ENCODE peak calls at places on chromosome 5, in five cellular contexts. One of them, this sample, is unnamed.

GRCh38 chr5:143581649-143582048 is 178.2 kb upstream of the NR3C1 start:
- DNase-seq in H9: no peak
- DNase-seq in H1: no peak
- DNase-seq in mesenchymal stem cell: no peak
- DNase-seq in IMR-90: no peak
- DNase-seq in this sample: no peak

GRCh38 chr5:88518131-88519016 is 249.7 kb upstream of the TMEM161B start:
- DNase-seq in H9: no peak
- DNase-seq in H1: no peak
- DNase-seq in IMR-90: peak; percentile 41
- DNase-seq in mesenchymal stem cell: no peak
- DNase-seq in this sample: no peak

GRCh38 chr5:157049605-157050004 is 9.3 kb downstream of the HAVCR1 start:
- DNase-seq in H9: no peak
- DNase-seq in IMR-90: no peak
- DNase-seq in mesenchymal stem cell: peak; percentile 78
- DNase-seq in H1: no peak
- DNase-seq in this sample: no peak

GRCh38 chr5:149822310-149822709 is 92.2 kb downstream of the PPARGC1B start:
- DNase-seq in H1: no peak
- DNase-seq in mesenchymal stem cell: no peak
- DNase-seq in IMR-90: no peak
- DNase-seq in H9: no peak
- DNase-seq in this sample: no peak

GRCh38 chr5:179819296-179820126 is 1.2 kb upstream of the SQSTM1 start:
- DNase-seq in H9: peak; percentile 90
- DNase-seq in mesenchymal stem cell: peak; percentile 88
- DNase-seq in IMR-90: peak; percentile 77
- DNase-seq in H1: no peak
- DNase-seq in this sample: no peak

GRCh38 chr5:54643679-54644078 is 126.1 kb downstream of the SNX18 start:
- DNase-seq in H1: no peak
- DNase-seq in H9: no peak
- DNase-seq in mesenchymal stem cell: peak; percentile 52
- DNase-seq in IMR-90: peak; percentile 87
- DNase-seq in this sample: no peak

GRCh38 chr5:122412966-122413365 is 100.9 kb downstream of the SNCAIP start:
- DNase-seq in IMR-90: no peak
- DNase-seq in H9: no peak
- DNase-seq in H1: no peak
- DNase-seq in mesenchymal stem cell: no peak
- DNase-seq in this sample: no peak

GRCh38 chr5:123209163-123210013 is 120.3 kb downstream of the PRDM6 start:
- DNase-seq in mesenchymal stem cell: peak; percentile 92
- DNase-seq in IMR-90: peak; percentile 96
- DNase-seq in H1: no peak
- DNase-seq in H9: no peak
- DNase-seq in this sample: no peak

GRCh38 chr5:156896545-156896944 is 46.5 kb downstream of the PPP1R2B start:
- DNase-seq in IMR-90: no peak
- DNase-seq in H9: no peak
- DNase-seq in H1: no peak
- DNase-seq in mesenchymal stem cell: no peak
- DNase-seq in this sample: no peak

GRCh38 chr5:155008669-155009068 is 4.9 kb upstream of the KIF4B start:
- DNase-seq in mesenchymal stem cell: no peak
- DNase-seq in IMR-90: no peak
- DNase-seq in H9: no peak
- DNase-seq in H1: no peak
- DNase-seq in this sample: no peak

GRCh38 chr5:54905246-54905770 is 80.1 kb downstream of the ESM1 start:
- DNase-seq in H9: no peak
- DNase-seq in IMR-90: peak; percentile 47
- DNase-seq in H1: no peak
- DNase-seq in mesenchymal stem cell: no peak
- DNase-seq in this sample: no peak

GRCh38 chr5:147410496-147411395 is 99.1 kb downstream of the DPYSL3 start:
- DNase-seq in IMR-90: no peak
- DNase-seq in H1: no peak
- DNase-seq in mesenchymal stem cell: no peak
- DNase-seq in H9: no peak
- DNase-seq in this sample: no peak

GRCh38 chr5:139668924-139669680 is 21.0 kb downstream of the CXXC5 start:
- DNase-seq in H9: no peak
- DNase-seq in H1: no peak
- DNase-seq in IMR-90: no peak
- DNase-seq in mesenchymal stem cell: no peak
- DNase-seq in this sample: no peak

GRCh38 chr5:143182901-143183820 is 220.3 kb downstream of the NR3C1 start:
- DNase-seq in IMR-90: peak; percentile 48
- DNase-seq in mesenchymal stem cell: no peak
- DNase-seq in H9: no peak
- DNase-seq in H1: no peak
- DNase-seq in this sample: no peak

GRCh38 chr5:95664204-95664786 is 17.7 kb downstream of the RFESD start:
- DNase-seq in IMR-90: peak; percentile 49
- DNase-seq in mesenchymal stem cell: peak; percentile 56
- DNase-seq in H1: no peak
- DNase-seq in H9: no peak
- DNase-seq in this sample: peak; percentile 11

GRCh38 chr5:51187953-51188591 is 195.2 kb upstream of the ISL1 start:
- DNase-seq in H1: peak; percentile 13
- DNase-seq in H9: peak; percentile 33
- DNase-seq in IMR-90: no peak
- DNase-seq in mesenchymal stem cell: no peak
- DNase-seq in this sample: no peak

GRCh38 chr5:109711681-109712080 is 22.0 kb downstream of the MAN2A1 start:
- DNase-seq in mesenchymal stem cell: no peak
- DNase-seq in IMR-90: no peak
- DNase-seq in H9: no peak
- DNase-seq in H1: no peak
- DNase-seq in this sample: no peak

GRCh38 chr5:180315762-180316212 is 23.9 kb upstream of the MAPK9 start:
- DNase-seq in H1: no peak
- DNase-seq in IMR-90: peak; percentile 35
- DNase-seq in mesenchymal stem cell: peak; percentile 50
- DNase-seq in H9: peak; percentile 74
- DNase-seq in this sample: peak; percentile 37

GRCh38 chr5:128201065-128201926 is 117.7 kb downstream of the SLC12A2 start:
- DNase-seq in mesenchymal stem cell: peak; percentile 51
- DNase-seq in IMR-90: peak; percentile 50
- DNase-seq in H9: peak; percentile 86
- DNase-seq in H1: peak; percentile 41
- DNase-seq in this sample: peak; percentile 64

GRCh38 chr5:78929833-78930232 is 55.3 kb downstream of the ARSB start:
- DNase-seq in H1: no peak
- DNase-seq in IMR-90: no peak
- DNase-seq in mesenchymal stem cell: no peak
- DNase-seq in H9: no peak
- DNase-seq in this sample: no peak

GRCh38 chr5:33231935-33232334 is 208.8 kb upstream of the TARS1 start:
- DNase-seq in IMR-90: peak; percentile 58
- DNase-seq in mesenchymal stem cell: no peak
- DNase-seq in H1: no peak
- DNase-seq in H9: no peak
- DNase-seq in this sample: no peak

DNA sequence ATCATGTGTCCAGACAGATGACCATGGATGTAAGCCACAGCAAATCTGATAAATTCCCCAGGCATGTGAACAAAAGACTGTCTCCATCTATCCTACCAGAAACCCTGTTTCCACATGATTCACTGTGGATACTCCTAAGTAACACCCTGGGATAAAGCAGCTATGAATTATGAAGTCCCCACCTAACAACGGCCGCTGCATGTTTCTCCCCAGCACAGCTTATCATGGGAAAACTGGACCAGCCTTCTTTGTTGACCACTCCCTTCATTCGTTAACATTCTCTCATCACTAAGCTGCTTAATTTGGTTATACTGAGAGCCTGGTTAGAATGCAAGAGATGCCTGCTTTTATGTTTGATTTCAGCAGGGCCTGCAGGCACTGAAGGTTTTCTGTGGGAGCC is 318.2 kb upstream of the ZNF608 start:
- DNase-seq in mesenchymal stem cell: no peak
- DNase-seq in H1: no peak
- DNase-seq in H9: no peak
- DNase-seq in IMR-90: no peak
- DNase-seq in this sample: no peak
- H4K91ac ChIP-seq in mesenchymal stem cell: no peak overlapping the region
- H4K91ac ChIP-seq in H1: no peak overlapping the region
- H4K91ac ChIP-seq in H9: no peak overlapping the region
- H4K91ac ChIP-seq in IMR-90: no peak overlapping the region
- H4K91ac ChIP-seq in this sample: no peak overlapping the region

DNA sequence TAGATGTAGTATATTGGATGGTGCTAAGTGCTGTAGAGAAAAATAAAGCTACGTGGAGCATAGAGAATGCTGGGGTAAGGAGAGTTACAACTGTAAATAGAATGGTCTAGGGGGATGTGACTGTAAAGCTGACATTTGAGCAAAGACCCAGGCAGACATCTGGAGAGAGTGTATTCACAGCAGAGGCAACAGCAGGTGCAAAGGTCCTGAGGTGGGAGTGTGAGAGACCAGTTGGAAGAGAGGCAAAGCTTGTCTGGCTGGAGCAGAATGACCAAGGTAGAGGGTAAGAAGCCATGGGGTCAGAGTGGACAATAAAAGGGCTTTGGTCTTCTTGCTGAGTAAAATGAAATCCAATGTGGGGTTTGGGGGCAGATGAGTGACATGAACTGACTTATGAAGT is 92.9 kb upstream of the IQGAP2 start:
- DNase-seq in IMR-90: no peak
- DNase-seq in H1: no peak
- DNase-seq in mesenchymal stem cell: no peak
- DNase-seq in H9: no peak
- DNase-seq in this sample: no peak
- H4K91ac ChIP-seq in IMR-90: no peak overlapping the region
- H4K91ac ChIP-seq in H1: no peak overlapping the region
- H4K91ac ChIP-seq in mesenchymal stem cell: no peak overlapping the region
- H4K91ac ChIP-seq in H9: no peak overlapping the region
- H4K91ac ChIP-seq in this sample: no peak overlapping the region

GRCh38 chr5:61330879-61331406 is 1.1 kb upstream of the ZSWIM6 start:
- DNase-seq in mesenchymal stem cell: peak; percentile 83
- DNase-seq in H9: peak; percentile 55
- DNase-seq in H1: no peak
- DNase-seq in IMR-90: peak; percentile 78
- DNase-seq in this sample: peak; percentile 68
- H4K91ac ChIP-seq in mesenchymal stem cell: peak overlapping the region; percentile 83
- H4K91ac ChIP-seq in H9: no peak overlapping the region
- H4K91ac ChIP-seq in H1: peak overlapping the region; percentile 47
- H4K91ac ChIP-seq in IMR-90: peak overlapping the region; percentile 4
- H4K91ac ChIP-seq in this sample: peak overlapping the region; percentile 83

DNA sequence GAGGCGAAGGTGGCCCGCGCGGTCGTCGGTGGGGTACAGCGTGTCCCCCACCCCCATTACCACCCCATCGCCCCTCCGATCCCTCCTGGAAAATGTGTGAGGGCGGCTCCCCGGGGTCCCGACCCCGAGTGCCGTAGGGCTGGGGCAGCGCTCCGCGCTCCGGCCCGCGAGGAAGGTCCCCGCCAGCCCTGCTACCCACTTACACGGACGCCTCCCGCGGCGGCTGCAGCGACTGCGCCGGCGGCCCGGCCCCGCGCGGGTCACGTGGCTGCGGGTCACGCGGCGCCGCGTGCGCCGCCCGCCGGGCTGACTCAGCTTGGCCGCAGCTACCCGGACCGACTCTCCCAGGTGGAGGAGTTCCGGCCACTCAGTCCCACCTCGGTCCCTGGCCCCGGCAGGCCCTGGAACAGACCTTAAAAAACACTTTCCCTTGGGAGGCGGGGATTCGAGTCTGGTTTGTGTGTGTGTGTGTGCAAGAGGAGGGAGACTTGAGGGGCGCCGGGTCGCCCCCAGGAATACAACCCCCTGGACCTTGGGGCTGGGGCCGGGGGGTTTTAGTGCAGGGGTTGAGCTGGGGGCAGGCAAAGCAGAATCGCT is at the start of gene GNPDA1:
- DNase-seq in H9: peak; percentile 71
- DNase-seq in mesenchymal stem cell: peak; percentile 71
- DNase-seq in IMR-90: peak; percentile 72
- DNase-seq in H1: peak; percentile 27
- DNase-seq in this sample: no peak
- H4K91ac ChIP-seq in H9: no peak within 1 kb of the TSS
- H4K91ac ChIP-seq in mesenchymal stem cell: peak within 1 kb of the TSS; percentile 66
- H4K91ac ChIP-seq in IMR-90: peak within 1 kb of the TSS; percentile 90
- H4K91ac ChIP-seq in H1: peak within 1 kb of the TSS; percentile 48
- H4K91ac ChIP-seq in this sample: no peak within 1 kb of the TSS

GRCh38 chr5:91418158-91418557 is 35.0 kb upstream of the ARRDC3 start:
- DNase-seq in IMR-90: no peak
- DNase-seq in mesenchymal stem cell: peak; percentile 12
- DNase-seq in H9: no peak
- DNase-seq in H1: no peak
- DNase-seq in this sample: no peak

GRCh38 chr5:91417219-91417618 is 34.1 kb upstream of the ARRDC3 start:
- DNase-seq in mesenchymal stem cell: peak; percentile 49
- DNase-seq in H1: no peak
- DNase-seq in IMR-90: peak; percentile 62
- DNase-seq in H9: no peak
- DNase-seq in this sample: no peak

GRCh38 chr5:91420879-91421278 is 37.8 kb upstream of the ARRDC3 start:
- DNase-seq in H1: no peak
- DNase-seq in H9: no peak
- DNase-seq in IMR-90: no peak
- DNase-seq in mesenchymal stem cell: no peak
- DNase-seq in this sample: no peak

GRCh38 chr5:91419571-91420537 is 36.7 kb upstream of the ARRDC3 start:
- DNase-seq in H9: peak; percentile 36
- DNase-seq in IMR-90: peak; percentile 55
- DNase-seq in mesenchymal stem cell: peak; percentile 62
- DNase-seq in H1: no peak
- DNase-seq in this sample: peak; percentile 63

DNA sequence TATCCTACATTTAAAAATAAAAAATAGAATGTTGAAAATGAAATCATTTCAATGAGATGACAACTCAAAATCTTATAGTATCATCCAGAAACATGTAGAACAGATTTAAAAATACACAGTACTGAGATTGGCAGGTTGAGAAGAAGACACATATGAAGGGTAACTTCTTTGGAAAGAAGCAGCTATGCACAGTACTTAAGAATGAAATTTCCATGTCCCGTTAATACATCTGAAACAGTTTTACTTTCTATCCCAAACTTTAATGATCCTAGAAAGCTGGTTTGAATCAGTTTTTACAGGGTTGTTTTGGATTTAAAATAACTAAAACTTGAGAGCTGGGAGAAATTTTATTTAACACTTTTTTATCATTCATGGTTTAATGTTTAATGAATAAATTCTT is 36.0 kb upstream of the ARRDC3 start:
- DNase-seq in H9: no peak
- DNase-seq in IMR-90: no peak
- DNase-seq in mesenchymal stem cell: no peak
- DNase-seq in H1: no peak
- DNase-seq in this sample: no peak
- H4K91ac ChIP-seq in H9: no peak overlapping the region
- H4K91ac ChIP-seq in IMR-90: no peak overlapping the region
- H4K91ac ChIP-seq in mesenchymal stem cell: no peak overlapping the region
- H4K91ac ChIP-seq in H1: no peak overlapping the region
- H4K91ac ChIP-seq in this sample: no peak overlapping the region

This sample was measured in neuronal stem cell.